ENCODE peak calls at places on chromosome 9, in seven cellular contexts. H, Q, O, U, V, C and Y are unnamed samples.

GRCh38 chr9:11931109-11931508 is 762.1 kb upstream of the TYRP1 start:
- DNase-seq in H (no peak), Q (no peak), O (no peak), U (no peak), V (no peak), C (no peak), Y (no peak)

GRCh38 chr9:131727795-131728545 is 11.9 kb downstream of the RAPGEF1 start:
- DNase-seq in H (no peak), Q (no peak), O (no peak), U (no peak), V (no peak), C (no peak), Y (no peak)

GRCh38 chr9:125889524-125890473 is 142.6 kb downstream of the PBX3 start:
- DNase-seq in H (no peak), Q (peak; percentile 30), O (no peak), U (peak; percentile 12), V (peak; percentile 64), C (peak; percentile 71), Y (peak; percentile 4)

GRCh38 chr9:131831380-131832165 is 91.7 kb upstream of the RAPGEF1 start:
- DNase-seq in H (no peak), Q (no peak), O (no peak), U (no peak), V (no peak), C (no peak), Y (no peak)

GRCh38 chr9:97735070-97735600 is 38.0 kb upstream of the XPA start:
- DNase-seq in H (no peak), Q (no peak), O (no peak), U (no peak), V (no peak), C (no peak), Y (no peak)

GRCh38 chr9:22111871-22112247 is 102.8 kb upstream of the CDKN2B start:
- DNase-seq in H (no peak), Q (no peak), O (no peak), U (no peak), V (no peak), C (peak; percentile 69), Y (no peak)

GRCh38 chr9:122946486-122947003 is 5.7 kb downstream of the RABGAP1 start:
- DNase-seq in H (no peak), Q (no peak), O (no peak), U (no peak), V (no peak), C (no peak), Y (no peak)

GRCh38 chr9:11457809-11458785 is 845.3 kb upstream of the PTPRD start:
- DNase-seq in H (no peak), Q (no peak), O (no peak), U (no peak), V (no peak), C (no peak), Y (no peak)

GRCh38 chr9:107711528-107711927 is 222.0 kb upstream of the KLF4 start:
- DNase-seq in H (peak; percentile 65), Q (peak; percentile 89), O (peak; percentile 26), U (no peak), V (no peak), C (peak; percentile 94), Y (peak; percentile 59)

GRCh38 chr9:138022121-138022741 is 144.6 kb downstream of the CACNA1B start:
- DNase-seq in H (no peak), Q (no peak), O (peak; percentile 15), U (no peak), V (no peak), C (no peak), Y (peak; percentile 24)

GRCh38 chr9:107540167-107540566 is 50.6 kb upstream of the KLF4 start:
- DNase-seq in H (no peak), Q (no peak), O (no peak), U (no peak), V (no peak), C (no peak), Y (no peak)

GRCh38 chr9:124280176-124280691 is 22.5 kb downstream of the NEK6 start:
- DNase-seq in H (no peak), Q (no peak), O (no peak), U (no peak), V (no peak), C (peak; percentile 99), Y (no peak)

GRCh38 chr9:136107953-136108647 is 10.6 kb downstream of the TMEM250 start:
- DNase-seq in H (no peak), Q (peak; percentile 78), O (no peak), U (no peak), V (no peak), C (no peak), Y (no peak)

GRCh38 chr9:83649080-83649479 is 26.1 kb downstream of the IDNK start:
- DNase-seq in H (no peak), Q (peak; percentile 74), O (no peak), U (peak; percentile 25), V (peak; percentile 51), C (peak; percentile 53), Y (peak; percentile 73)

GRCh38 chr9:131610231-131610761 is 65.0 kb downstream of the PRRT1B start:
- DNase-seq in H (peak; percentile 31), Q (no peak), O (peak; percentile 55), U (no peak), V (no peak), C (peak; percentile 95), Y (no peak)

GRCh38 chr9:134661791-134662142 is 20.2 kb downstream of the COL5A1 start:
- DNase-seq in H (no peak), Q (no peak), O (no peak), U (no peak), V (no peak), C (no peak), Y (no peak)

GRCh38 chr9:90860382-90860781 is 58.8 kb downstream of the SYK start:
- DNase-seq in H (no peak), Q (no peak), O (no peak), U (no peak), V (no peak), C (no peak), Y (no peak)

GRCh38 chr9:90861380-90861779 is 59.8 kb downstream of the SYK start:
- DNase-seq in H (no peak), Q (no peak), O (no peak), U (no peak), V (no peak), C (no peak), Y (no peak)

GRCh38 chr9:90860826-90861225 is 59.2 kb downstream of the SYK start:
- DNase-seq in H (no peak), Q (no peak), O (no peak), U (no peak), V (no peak), C (no peak), Y (no peak)

GRCh38 chr9:90864779-90865178 is 63.2 kb downstream of the SYK start:
- DNase-seq in H (no peak), Q (no peak), O (no peak), U (no peak), V (no peak), C (no peak), Y (no peak)

GRCh38 chr9:90861826-90862740 is 60.5 kb downstream of the SYK start:
- DNase-seq in H (no peak), Q (no peak), O (no peak), U (no peak), V (no peak), C (no peak), Y (no peak)
- TF ChIP-seq CTCF in H (no peak), Q (no peak), O (no peak), U (no peak), V (no peak), C (no peak), Y (no peak)

GRCh38 chr9:110623462-110624025 is 44.0 kb upstream of the SVEP1 start:
- DNase-seq in H (no peak), Q (peak; percentile 56), O (no peak), U (peak; percentile 33), V (peak; percentile 27), C (peak; percentile 75), Y (peak; percentile 41)

GRCh38 chr9:110620726-110621125 is 41.2 kb upstream of the SVEP1 start:
- DNase-seq in H (no peak), Q (no peak), O (no peak), U (no peak), V (no peak), C (peak; percentile 36), Y (no peak)

GRCh38 chr9:110622368-110622767 is 42.8 kb upstream of the SVEP1 start:
- DNase-seq in H (no peak), Q (no peak), O (no peak), U (no peak), V (no peak), C (no peak), Y (no peak)

GRCh38 chr9:110626109-110626829 is 42.3 kb upstream of the MUSK start:
- DNase-seq in H (peak; percentile 92), Q (no peak), O (no peak), U (no peak), V (no peak), C (peak; percentile 88), Y (no peak)
- TF ChIP-seq CTCF in H (no peak), Q (no peak), O (no peak), U (no peak), V (no peak), C (no peak), Y (no peak)

DNA sequence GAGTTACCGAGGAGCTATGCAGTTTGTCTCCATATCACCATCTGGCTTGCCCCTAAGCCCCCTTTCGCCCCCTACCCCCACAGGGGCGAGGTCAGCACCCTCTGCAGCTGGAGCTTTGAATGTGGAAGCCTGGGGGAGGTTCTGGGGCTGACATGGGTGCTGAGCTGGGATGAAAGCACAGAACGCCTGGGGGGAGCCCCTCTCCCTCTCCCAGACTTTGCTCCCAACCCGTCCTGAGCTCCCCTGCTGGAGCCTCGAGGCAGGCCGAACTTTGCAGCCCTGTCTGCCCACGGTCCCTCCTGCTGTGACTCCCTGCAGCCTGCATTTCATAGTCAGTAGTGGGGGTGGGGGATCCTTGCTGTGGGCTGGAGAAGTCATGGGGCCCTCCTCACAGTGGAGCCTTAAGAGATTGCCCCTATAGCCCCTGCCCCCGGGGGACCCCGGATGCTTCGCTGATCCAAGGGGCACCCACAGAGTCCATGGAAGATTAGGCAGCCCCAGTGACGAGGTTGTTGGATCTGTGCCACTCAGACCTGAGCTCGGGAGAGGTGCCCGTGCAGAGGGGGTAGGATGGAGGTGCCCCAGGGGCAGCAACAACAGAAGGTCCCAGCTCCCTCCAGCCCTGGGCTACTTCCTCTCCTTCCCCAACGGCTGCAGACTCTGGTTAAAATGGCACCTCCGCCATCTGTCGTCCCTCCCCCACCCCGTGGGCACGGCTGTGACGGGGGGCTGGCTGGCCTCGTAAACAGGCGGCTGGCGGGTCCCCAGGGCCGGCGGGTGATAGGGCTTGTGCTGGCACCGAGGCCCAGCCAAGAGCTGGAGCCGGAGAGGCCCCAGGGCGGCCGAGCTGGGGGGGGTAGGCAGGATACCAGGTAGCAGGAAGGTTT is 162.0 kb downstream of the C9orf50 start:
- DNase-seq in H (no peak), Q (peak; percentile 52), O (peak; percentile 74), U (no peak), V (peak; percentile 56), C (no peak), Y (no peak)
- TF ChIP-seq CTCF in H (peak; percentile 13), Q (no peak), O (no peak), U (no peak), V (no peak), C (no peak), Y (no peak)

DNA sequence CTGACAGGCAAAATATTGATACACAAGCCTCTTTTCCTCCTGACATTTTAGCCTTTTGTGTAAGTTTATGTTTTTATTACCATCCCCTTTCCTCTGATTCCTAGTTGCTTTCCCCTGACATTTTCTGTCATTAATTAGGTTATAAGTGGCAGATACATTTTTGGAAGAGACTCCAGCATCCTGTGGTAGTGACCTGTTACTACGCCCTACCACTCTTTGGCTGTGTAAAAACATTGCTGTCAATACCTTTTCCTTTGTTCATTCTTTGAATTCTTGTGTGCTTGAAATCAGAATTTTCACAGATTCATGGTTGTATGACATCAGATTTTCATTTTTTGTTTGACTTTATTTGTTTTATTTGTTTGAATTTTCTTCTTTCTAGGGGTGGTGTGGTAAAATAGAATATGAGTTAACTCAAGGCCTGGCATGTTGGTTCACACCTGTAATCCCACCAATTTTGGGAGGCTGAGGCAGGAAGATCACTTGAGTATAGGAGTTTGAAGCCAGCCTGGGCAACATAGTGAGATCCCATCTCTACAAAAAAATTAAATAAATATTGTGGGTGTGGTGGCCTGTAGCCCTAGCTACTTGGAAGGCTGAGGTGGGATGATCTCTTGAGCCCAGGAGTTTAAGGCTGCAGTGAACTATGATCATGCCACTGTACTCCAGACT is 43.4 kb downstream of the UBE2R2 start:
- DNase-seq in H (no peak), Q (no peak), O (no peak), U (no peak), V (no peak), C (peak; percentile 29), Y (no peak)
- TF ChIP-seq CTCF in H (no peak), Q (no peak), O (no peak), U (peak; percentile 16), V (no peak), C (peak; percentile 15), Y (no peak)